ENCODE peak calls at places on chromosomes 5 and 9, in six cellular contexts. B is suprapubic skin; Z is CD4-positive, alpha-beta T cell; T is thoracic aorta; G is breast epithelium; X is HepG2. R is an unnamed sample.

GRCh38 chr9:98087420-98088354 is 31.2 kb downstream of the NANS start:
- DNase-seq in G (no peak), X (no peak), B (peak), Z (no peak), T (no peak), R (no peak)

GRCh38 chr9:77726814-77727213 is 78.7 kb upstream of the GNA14 start:
- DNase-seq in G (no peak), X (no peak), B (no peak), Z (no peak), T (no peak), R (no peak)

GRCh38 chr9:76472925-76473324 is 13.9 kb downstream of the GCNT1 start:
- DNase-seq in Z (no peak), G (no peak), X (no peak), B (no peak), T (no peak), R (no peak)

GRCh38 chr9:127051881-127052595 is 70.4 kb downstream of the ANGPTL2 start:
- DNase-seq in T (no peak), B (peak), X (no peak), G (no peak), Z (no peak), R (no peak)

GRCh38 chr9:33524431-33524947 is 438 bp downstream of the ANKRD18B start:
- DNase-seq in G (no peak), T (no peak), B (no peak), Z (no peak), X (no peak), R (no peak)

GRCh38 chr5:131610198-131611063 is 24.6 kb downstream of the RAPGEF6 start:
- DNase-seq in B (no peak), X (peak), T (no peak), Z (no peak), G (no peak), R (no peak)

GRCh38 chr9:119961774-119962408 is 592.7 kb upstream of the BRINP1 start:
- DNase-seq in T (no peak), G (no peak), X (peak), Z (no peak), B (no peak), R (no peak)

GRCh38 chr9:13361076-13361475 is 81.6 kb upstream of the MPDZ start:
- DNase-seq in X (no peak), T (no peak), Z (no peak), B (no peak), G (no peak), R (no peak)

GRCh38 chr9:124764774-124765438 is 6.2 kb downstream of the NR6A1 start:
- DNase-seq in T (no peak), B (no peak), X (peak), Z (no peak), G (no peak), R (no peak)

GRCh38 chr5:159061186-159061796 is 38.4 kb downstream of the EBF1 start:
- DNase-seq in B (peak), Z (no peak), T (peak), G (no peak), X (no peak), R (no peak)

GRCh38 chr9:127960410-127961165 is 20.2 kb downstream of the EEIG1 start:
- DNase-seq in Z (no peak), X (no peak), G (no peak), B (no peak), T (no peak), R (no peak)

GRCh38 chr5:65126192-65126591 is 355.5 kb downstream of the ADAMTS6 start:
- DNase-seq in Z (no peak), X (no peak), B (no peak), G (no peak), T (no peak), R (peak)

DNA sequence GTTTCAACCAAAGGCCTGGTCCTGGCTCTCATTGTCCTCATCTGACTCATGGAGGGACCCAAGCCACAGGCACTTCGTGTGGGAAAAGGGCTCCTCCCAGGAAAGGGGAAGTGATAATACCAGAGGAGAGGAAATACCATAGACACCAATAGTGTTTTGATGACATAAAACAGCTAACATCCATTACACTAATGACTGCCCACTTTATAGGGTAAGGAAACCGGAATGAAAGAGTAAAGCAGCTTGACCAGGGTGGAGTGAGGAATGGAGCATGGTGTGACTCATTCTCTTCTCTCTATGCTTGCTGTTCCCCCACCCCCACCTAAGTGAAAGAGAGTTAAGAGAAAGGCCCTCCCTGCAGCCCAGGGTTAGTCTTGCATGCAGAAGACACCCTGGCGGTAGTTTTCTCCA is 67.4 kb upstream of the HRH2 start:
- DNase-seq in T (no peak), X (no peak), B (no peak), Z (no peak), G (no peak), R (no peak)
- H3K27ac ChIP-seq in T (no peak), X (no peak), B (no peak), Z (no peak), G (no peak), R (no peak)

DNA sequence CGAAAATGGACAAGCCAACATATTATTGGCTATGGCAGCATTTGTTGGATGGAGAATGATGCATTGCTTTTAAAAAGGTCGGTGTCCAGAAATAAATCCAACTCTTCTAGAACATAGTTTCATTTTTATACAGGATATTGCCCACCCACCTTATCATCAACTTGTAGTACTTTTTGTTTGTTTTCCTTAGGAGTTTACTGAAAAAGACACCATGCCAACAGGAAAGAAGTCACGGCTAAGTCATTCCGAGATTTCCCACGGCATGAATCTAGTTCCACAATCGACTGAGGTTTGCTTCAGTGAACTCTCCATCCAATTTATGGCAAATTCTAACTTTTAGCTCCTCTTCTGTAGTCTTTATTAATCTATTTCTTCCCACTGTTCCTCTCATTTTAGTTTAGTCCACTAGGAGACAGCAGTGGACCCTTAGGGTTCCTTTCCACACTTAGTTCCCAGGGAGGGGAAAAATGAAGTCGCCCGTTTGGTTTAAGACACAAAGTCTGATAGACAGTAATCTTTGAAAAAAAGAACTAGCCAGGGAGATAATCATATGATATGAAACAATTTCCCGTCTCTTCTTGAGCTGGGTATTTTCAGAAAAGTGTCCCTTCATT is 237.5 kb downstream of the AP3B1 start:
- DNase-seq in G (no peak), X (no peak), B (no peak), Z (no peak), T (no peak), R (no peak)
- TF ChIP-seq CTCF in G (no peak), X (no peak), B (no peak), Z (no peak), T (no peak), R (no peak)

DNA sequence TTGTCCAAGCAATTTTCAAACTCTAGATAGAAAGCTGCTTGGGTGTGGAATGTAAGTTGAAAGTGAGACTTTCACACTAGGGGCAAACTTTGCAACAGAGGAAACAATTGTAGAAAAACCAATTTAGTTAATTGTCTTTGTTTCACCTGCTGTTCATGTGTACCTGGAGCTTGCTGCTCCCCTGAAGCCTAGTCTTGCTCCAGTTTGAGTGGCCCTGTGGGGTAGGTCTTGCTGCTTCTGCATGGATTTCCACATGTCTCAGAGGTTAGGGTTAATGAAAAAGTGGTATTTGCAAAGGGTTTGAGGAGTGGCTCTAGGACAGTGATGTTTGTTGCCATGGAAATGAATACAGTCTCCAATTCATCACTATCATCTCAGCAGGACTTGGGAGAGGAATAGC is 182.2 kb downstream of the FSTL4 start:
- DNase-seq in Z (no peak), X (no peak), T (no peak), G (no peak), B (no peak), R (no peak)
- H3K27ac ChIP-seq in Z (no peak), X (no peak), T (no peak), G (no peak), B (no peak), R (no peak)

GRCh38 chr5:74624009-74624408 is 16.5 kb downstream of the ENC1 start:
- DNase-seq in G (no peak), T (no peak), B (no peak), X (no peak), Z (no peak), R (no peak)

GRCh38 chr5:74624931-74625505 is 15.5 kb downstream of the ENC1 start:
- DNase-seq in Z (no peak), X (no peak), B (no peak), T (no peak), G (no peak), R (no peak)

GRCh38 chr5:74624501-74624900 is 16.0 kb downstream of the ENC1 start:
- DNase-seq in G (no peak), B (no peak), Z (no peak), T (no peak), X (no peak), R (no peak)

GRCh38 chr5:74626386-74627222 is 13.9 kb downstream of the ENC1 start:
- DNase-seq in T (no peak), Z (no peak), X (no peak), G (no peak), B (no peak), R (no peak)

DNA sequence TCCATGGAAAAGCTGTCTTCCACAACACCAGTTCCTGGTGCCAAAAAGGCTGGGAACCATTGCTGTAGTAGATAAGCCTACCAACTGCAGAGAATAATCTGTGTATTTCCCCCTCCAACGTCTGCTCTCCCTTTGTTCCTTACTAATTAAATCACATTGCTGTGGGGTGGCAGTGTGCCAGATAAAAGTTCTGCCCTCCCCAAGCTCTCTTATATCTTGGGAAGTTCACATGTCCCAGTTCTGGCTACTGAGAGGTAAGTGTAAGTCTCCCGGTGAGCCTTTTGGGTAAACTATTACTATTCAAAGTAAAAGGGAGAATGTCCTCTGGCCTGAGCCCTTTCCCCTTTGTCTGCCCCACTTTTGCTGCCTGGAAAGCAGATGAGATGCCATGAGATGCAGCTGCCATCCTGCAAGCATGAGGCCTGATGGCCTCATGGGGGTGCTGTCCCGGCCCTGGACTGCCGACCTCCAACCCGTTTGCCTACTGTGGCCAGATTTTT is 14.7 kb downstream of the ENC1 start:
- DNase-seq in G (no peak), Z (no peak), T (no peak), X (no peak), B (no peak), R (no peak)
- TF ChIP-seq CTCF in G (no peak), Z (no peak), T (no peak), X (peak), B (no peak), R (no peak)

DNA sequence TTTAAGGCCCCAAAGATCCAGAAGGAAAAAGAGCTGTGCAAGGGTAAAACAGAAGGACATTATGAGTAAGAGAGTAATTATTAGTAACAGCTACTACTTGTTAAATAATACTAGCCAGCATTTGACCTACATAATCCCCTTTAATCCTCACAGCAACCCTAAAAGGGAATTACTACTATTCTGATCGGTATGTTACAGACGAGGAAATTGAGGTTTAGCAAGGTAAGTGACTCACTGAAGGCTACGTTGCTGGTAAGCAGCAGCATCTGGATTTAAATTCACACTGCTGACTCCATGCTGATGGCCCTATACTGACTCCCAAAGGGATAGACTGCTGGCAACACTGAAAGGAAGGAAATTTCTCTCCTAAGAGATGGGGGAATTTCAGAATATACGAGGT is 3.7 kb upstream of the FSD1L start:
- DNase-seq in T (no peak), B (no peak), G (no peak), X (no peak), Z (no peak), R (no peak)
- H3K27ac ChIP-seq in T (no peak), B (no peak), G (no peak), X (no peak), Z (no peak), R (no peak)

DNA sequence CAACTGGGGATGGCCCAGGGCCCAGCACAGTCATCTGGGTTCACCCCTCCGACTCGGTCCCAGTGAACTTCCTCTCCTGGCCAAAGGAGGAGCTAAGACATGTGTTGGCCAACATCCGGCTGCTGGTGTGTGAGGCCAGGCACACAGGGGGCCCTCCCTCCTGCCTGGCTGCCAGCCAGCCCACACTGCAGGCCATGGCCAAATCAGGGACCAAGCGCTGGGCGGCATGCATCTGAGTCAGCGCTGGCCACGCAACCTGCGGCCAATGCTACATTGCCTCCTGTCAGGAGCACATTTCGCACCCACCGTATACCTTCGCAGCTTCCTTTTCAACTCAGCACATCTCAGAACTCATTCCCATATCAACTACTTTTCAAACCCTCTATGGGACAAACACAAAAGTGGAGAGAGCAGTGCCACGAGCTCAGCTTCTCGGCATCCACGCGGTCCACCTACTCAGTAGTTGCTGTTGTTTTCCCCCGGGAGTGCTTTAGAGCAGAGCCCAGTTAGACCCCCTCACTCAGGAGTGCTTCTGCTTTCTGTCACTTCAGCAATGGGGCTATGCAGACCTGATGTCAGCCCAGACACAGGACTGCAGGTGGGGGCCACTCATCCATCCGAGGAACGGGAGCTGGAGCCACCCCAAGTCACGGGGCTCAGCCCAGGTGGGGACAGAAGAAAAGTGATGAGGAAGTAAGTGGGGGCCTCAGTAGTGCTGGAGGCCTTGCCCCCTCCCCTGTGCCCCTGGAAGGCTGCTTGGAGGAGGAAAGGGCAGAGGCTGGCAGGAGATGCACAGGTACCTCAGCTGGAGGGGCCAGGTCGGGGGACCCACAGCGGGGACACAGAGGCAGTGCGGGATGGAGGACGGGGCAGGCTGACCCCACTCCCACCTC is 13.9 kb downstream of the NINJ1 start:
- DNase-seq in G (peak), T (peak), Z (no peak), B (peak), X (peak), R (peak)
- TF ChIP-seq CTCF in G (peak), T (peak), Z (peak), B (peak), X (peak), R (peak)

DNA sequence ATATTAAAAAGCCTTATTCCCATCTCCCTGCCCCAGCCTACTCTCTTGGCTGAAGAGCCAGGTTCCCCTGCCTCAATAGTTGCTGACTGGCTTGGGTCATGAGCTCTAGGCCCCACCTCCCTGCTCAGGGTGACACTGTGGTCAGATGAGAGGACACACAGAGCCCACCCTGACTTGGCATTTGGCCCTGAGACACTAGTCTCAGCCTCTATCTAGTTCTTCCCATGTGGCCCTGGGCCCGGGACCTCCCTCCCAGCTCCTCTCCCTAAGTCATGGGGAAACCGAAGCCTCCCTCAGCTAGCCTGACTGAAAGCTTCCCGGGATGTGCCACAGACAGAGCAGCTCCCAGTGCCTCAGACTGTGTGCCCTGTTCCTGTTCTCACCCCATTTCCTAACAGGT is 5.8 kb upstream of the MYOZ3 start:
- DNase-seq in X (no peak), T (no peak), B (no peak), Z (no peak), G (no peak), R (no peak)
- H3K27ac ChIP-seq in X (no peak), T (peak), B (no peak), Z (no peak), G (no peak), R (no peak)

DNA sequence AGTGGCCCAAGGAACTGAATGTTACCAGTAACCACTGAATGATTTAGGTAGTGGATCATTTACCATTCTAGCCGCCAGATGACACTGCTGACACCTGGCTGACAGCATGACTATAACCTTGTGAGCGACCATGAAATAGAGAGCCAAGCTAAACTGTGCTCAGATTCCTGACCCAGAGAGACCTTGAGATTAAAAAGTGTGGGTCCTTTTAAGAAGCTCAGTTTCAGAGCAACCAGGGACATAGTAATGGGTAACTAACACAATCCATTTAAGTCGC is 566.0 kb downstream of the EFNA5 start:
- DNase-seq in X (no peak), T (no peak), G (no peak), B (no peak), Z (no peak), R (no peak)
- TF ChIP-seq CTCF in X (peak), T (no peak), G (no peak), B (no peak), Z (no peak), R (no peak)

GRCh38 chr5:150615141-150615699 is 25.2 kb upstream of the SYNPO start:
- DNase-seq in G (no peak), X (no peak), T (no peak), B (no peak), Z (no peak), R (peak)
- H3K27ac ChIP-seq in G (peak), X (no peak), T (peak), B (no peak), Z (no peak), R (no peak)

R was measured in dorsolateral prefrontal cortex.